ENCODE peak calls at places on chromosomes 3 and 15, in nine cellular contexts. Z is stomach; D is transverse colon; P is CD8-positive, alpha-beta T cell; M is HCT116; Q is uterus; K is left ventricle myocardium inferior; I is testis; J is cardiac muscle cell. O is an unnamed sample. For H3K27me3, the result is how much of the 10 kb centered on the place peaks cover.

GRCh38 chr3:40458473-40458872 is 1.3 kb downstream of the RPL14 start:
- DNase-seq in Z (no peak), D (no peak), P (no peak), M (no peak), Q (no peak), K (no peak), I (no peak), J (no peak), O (no peak)

GRCh38 chr3:139109271-139109670 is 64.6 kb upstream of the PRR23C start:
- DNase-seq in Z (no peak), D (no peak), P (no peak), M (no peak), Q (no peak), K (no peak), I (no peak), J (no peak), O (no peak)

GRCh38 chr3:60758169-60758568 is 493.1 kb downstream of the FHIT start:
- DNase-seq in Z (no peak), D (no peak), P (no peak), M (no peak), Q (no peak), K (no peak), I (no peak), J (no peak), O (no peak)

GRCh38 chr3:123623346-123623880 is 38.6 kb upstream of the HACD2 start:
- DNase-seq in Z (no peak), D (no peak), P (no peak), M (no peak), Q (no peak), K (no peak), I (no peak), J (no peak), O (no peak)

GRCh38 chr3:123090700-123091585 is 24.1 kb downstream of the PDIA5 start:
- DNase-seq in Z (no peak), D (no peak), P (no peak), M (no peak), Q (no peak), K (no peak), I (no peak), J (no peak), O (no peak)

GRCh38 chr3:140972833-140973232 is 31.2 kb downstream of the SLC25A36 start:
- DNase-seq in Z (no peak), D (no peak), P (no peak), M (no peak), Q (no peak), K (no peak), I (no peak), J (no peak), O (no peak)

GRCh38 chr3:43873723-43874122 is 183.0 kb downstream of the ABHD5 start:
- DNase-seq in Z (no peak), D (no peak), P (no peak), M (no peak), Q (no peak), K (no peak), I (no peak), J (no peak), O (no peak)

GRCh38 chr15:66641485-66642313 is 60.3 kb upstream of the SMAD6 start:
- DNase-seq in Z (no peak), D (no peak), P (no peak), M (no peak), Q (no peak), K (no peak), I (no peak), J (no peak), O (no peak)

GRCh38 chr15:70876011-70876410 is 16.2 kb downstream of the THAP10 start:
- DNase-seq in Z (no peak), D (no peak), P (no peak), M (no peak), Q (no peak), K (no peak), I (no peak), J (no peak), O (no peak)

GRCh38 chr15:91499774-91500383 is 353.6 kb upstream of the SLCO3A1 start:
- DNase-seq in Z (no peak), D (no peak), P (no peak), M (no peak), Q (no peak), K (no peak), I (no peak), J (no peak), O (no peak)

GRCh38 chr3:195805181-195805580 is 6.5 kb downstream of the MUC4 start:
- DNase-seq in Z (no peak), D (no peak), P (no peak), M (no peak), Q (no peak), K (no peak), I (no peak), J (no peak), O (no peak)

GRCh38 chr3:10421996-10422395 is 83.4 kb downstream of the ATP2B2 start:
- DNase-seq in Z (no peak), D (no peak), P (no peak), M (no peak), Q (no peak), K (no peak), I (no peak), J (no peak), O (no peak)

GRCh38 chr3:94336076-94336741 is 273.3 kb downstream of the NSUN3 start:
- DNase-seq in Z (no peak), D (peak), P (no peak), M (peak), Q (no peak), K (no peak), I (no peak), J (peak), O (peak)

GRCh38 chr3:140995881-140996280 is 54.2 kb downstream of the SLC25A36 start:
- DNase-seq in Z (no peak), D (no peak), P (no peak), M (no peak), Q (no peak), K (no peak), I (peak), J (no peak), O (no peak)

GRCh38 chr3:63631670-63632069 is 20.8 kb upstream of the SNTN start:
- DNase-seq in Z (no peak), D (no peak), P (no peak), M (no peak), Q (no peak), K (no peak), I (no peak), J (no peak), O (no peak)

GRCh38 chr3:124877617-124878016 is 9.5 kb downstream of the ITGB5 start:
- DNase-seq in Z (no peak), D (no peak), P (no peak), M (no peak), Q (no peak), K (no peak), I (no peak), J (no peak), O (no peak)

GRCh38 chr3:128967748-128968147 is 26.1 kb downstream of the CFAP92 start:
- DNase-seq in Z (no peak), D (no peak), P (no peak), M (no peak), Q (no peak), K (no peak), I (no peak), J (no peak), O (no peak)

GRCh38 chr15:25060996-25061620 is 106.3 kb downstream of the SNRPN start:
- DNase-seq in Z (no peak), D (no peak), P (no peak), M (no peak), Q (peak), K (no peak), I (no peak), J (no peak), O (no peak)

GRCh38 chr3:56990295-56991015 is 70.0 kb upstream of the SPATA12 start:
- DNase-seq in Z (no peak), D (no peak), P (no peak), M (no peak), Q (no peak), K (no peak), I (no peak), J (no peak), O (no peak)

GRCh38 chr3:194556086-194557056 is 69.6 kb upstream of the ATP13A3 start:
- DNase-seq in Z (no peak), D (peak), P (no peak), M (no peak), Q (no peak), K (no peak), I (peak), J (no peak), O (no peak)

GRCh38 chr3:75180235-75180944 is 483.7 kb upstream of the FRG2C start:
- DNase-seq in Z (no peak), D (no peak), P (no peak), M (no peak), Q (no peak), K (no peak), I (no peak), J (no peak), O (peak)

GRCh38 chr15:89359471-89360293 is 25.1 kb upstream of the POLG start:
- DNase-seq in Z (no peak), D (no peak), P (no peak), M (no peak), Q (no peak), K (no peak), I (no peak), J (no peak), O (no peak)

DNA sequence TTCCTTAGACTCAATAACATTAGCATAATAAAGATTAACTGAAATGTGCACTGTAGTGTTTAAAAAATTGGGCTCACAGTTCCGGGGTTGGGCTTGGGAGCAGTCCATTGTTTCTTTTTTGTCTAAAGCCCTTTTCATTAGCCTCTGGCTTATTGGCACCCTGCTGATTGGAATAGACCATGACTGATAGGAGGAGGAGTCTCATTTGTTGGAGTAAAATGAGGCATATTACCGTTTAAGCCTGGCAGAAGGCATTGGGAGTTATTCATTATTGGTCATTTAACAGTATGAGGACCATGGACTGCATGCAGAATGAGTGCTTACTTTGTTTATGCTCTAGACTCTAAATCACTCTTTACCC is 139.0 kb upstream of the CGNL1 start:
- DNase-seq in Z (no peak), D (no peak), P (no peak), M (no peak), Q (no peak), K (no peak), I (no peak), J (no peak), O (no peak)
- H3K27ac ChIP-seq in Z (peak), D (no peak), P (no peak), M (no peak), Q (no peak), K (no peak), I (no peak), J (no peak), O (no peak)

GRCh38 chr3:126634803-126635202 is 20.1 kb downstream of the TXNRD3 start:
- DNase-seq in Z (no peak), D (no peak), P (no peak), M (no peak), Q (no peak), K (no peak), I (no peak), J (no peak), O (no peak)

GRCh38 chr3:126638790-126639189 is 16.1 kb downstream of the TXNRD3 start:
- DNase-seq in Z (no peak), D (no peak), P (no peak), M (no peak), Q (no peak), K (no peak), I (no peak), J (no peak), O (no peak)

GRCh38 chr3:126636436-126636835 is 18.5 kb downstream of the TXNRD3 start:
- DNase-seq in Z (no peak), D (no peak), P (no peak), M (no peak), Q (no peak), K (no peak), I (no peak), J (no peak), O (no peak)
- H3K4me3 ChIP-seq in Z (no peak), D (no peak), P (no peak), M (no peak), Q (no peak), K (no peak), I (no peak), J (no peak), O (no peak)

GRCh38 chr15:40932146-40932545 is 3.0 kb downstream of the DLL4 start:
- DNase-seq in Z (no peak), D (peak), P (no peak), M (no peak), Q (no peak), K (no peak), I (no peak), J (no peak), O (no peak)

GRCh38 chr15:40931300-40932142 is 2.4 kb downstream of the DLL4 start:
- DNase-seq in Z (no peak), D (peak), P (no peak), M (no peak), Q (no peak), K (no peak), I (no peak), J (no peak), O (no peak)

GRCh38 chr15:40928975-40929729 is at the start of gene DLL4:
- DNase-seq in Z (peak), D (peak), P (no peak), M (peak), Q (peak), K (peak), I (no peak), J (peak), O (peak)

GRCh38 chr15:40929730-40930429 is 740 bp downstream of the DLL4 start:
- DNase-seq in Z (peak), D (peak), P (no peak), M (no peak), Q (no peak), K (peak), I (peak), J (peak), O (peak)

GRCh38 chr15:40930430-40931299 is 1.5 kb downstream of the DLL4 start:
- DNase-seq in Z (no peak), D (peak), P (no peak), M (peak), Q (peak), K (peak), I (peak), J (peak), O (no peak)
- H3K27me3 ChIP-seq in Z (half or more), D (half or more), P (under half), M (under half), Q (under half), K (half or more), I (under half), J (half or more), O (under half)

GRCh38 chr3:110420158-110420641 is 651.4 kb upstream of the NECTIN3 start:
- DNase-seq in Z (no peak), D (no peak), P (no peak), M (peak), Q (no peak), K (no peak), I (no peak), J (no peak), O (peak)
- H3K27ac ChIP-seq in Z (no peak), D (no peak), P (no peak), M (peak), Q (no peak), K (no peak), I (no peak), J (no peak), O (peak)

GRCh38 chr3:177169936-177170722 is 27.2 kb downstream of the TBL1XR1 start:
- DNase-seq in Z (no peak), D (no peak), P (no peak), M (no peak), Q (no peak), K (no peak), I (no peak), J (no peak), O (no peak)

GRCh38 chr3:177162742-177163141 is 34.5 kb downstream of the TBL1XR1 start:
- DNase-seq in Z (no peak), D (no peak), P (no peak), M (no peak), Q (no peak), K (no peak), I (no peak), J (no peak), O (no peak)

DNA sequence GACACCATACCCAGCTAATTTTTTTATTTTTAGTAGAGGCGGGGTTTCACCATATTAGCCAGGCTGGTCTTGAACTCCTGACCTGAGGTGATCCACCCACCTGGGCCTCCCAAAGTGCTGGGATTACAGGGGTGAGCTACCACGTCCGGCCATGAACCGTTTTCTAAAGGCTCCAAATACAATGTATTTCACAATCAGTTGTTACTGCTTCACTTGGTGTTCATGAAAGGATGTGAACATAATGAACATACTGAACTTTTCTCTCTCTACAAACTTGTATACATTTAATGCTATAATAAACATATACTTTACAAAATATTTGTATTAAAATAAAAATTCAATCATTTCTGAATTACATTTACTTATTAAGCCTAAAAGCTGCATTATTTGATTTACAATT is 28.9 kb downstream of the TBL1XR1 start:
- DNase-seq in Z (no peak), D (no peak), P (no peak), M (no peak), Q (no peak), K (no peak), I (no peak), J (no peak), O (no peak)
- H3K4me3 ChIP-seq in Z (no peak), D (no peak), P (no peak), M (no peak), Q (no peak), K (no peak), I (no peak), J (no peak), O (no peak)

DNA sequence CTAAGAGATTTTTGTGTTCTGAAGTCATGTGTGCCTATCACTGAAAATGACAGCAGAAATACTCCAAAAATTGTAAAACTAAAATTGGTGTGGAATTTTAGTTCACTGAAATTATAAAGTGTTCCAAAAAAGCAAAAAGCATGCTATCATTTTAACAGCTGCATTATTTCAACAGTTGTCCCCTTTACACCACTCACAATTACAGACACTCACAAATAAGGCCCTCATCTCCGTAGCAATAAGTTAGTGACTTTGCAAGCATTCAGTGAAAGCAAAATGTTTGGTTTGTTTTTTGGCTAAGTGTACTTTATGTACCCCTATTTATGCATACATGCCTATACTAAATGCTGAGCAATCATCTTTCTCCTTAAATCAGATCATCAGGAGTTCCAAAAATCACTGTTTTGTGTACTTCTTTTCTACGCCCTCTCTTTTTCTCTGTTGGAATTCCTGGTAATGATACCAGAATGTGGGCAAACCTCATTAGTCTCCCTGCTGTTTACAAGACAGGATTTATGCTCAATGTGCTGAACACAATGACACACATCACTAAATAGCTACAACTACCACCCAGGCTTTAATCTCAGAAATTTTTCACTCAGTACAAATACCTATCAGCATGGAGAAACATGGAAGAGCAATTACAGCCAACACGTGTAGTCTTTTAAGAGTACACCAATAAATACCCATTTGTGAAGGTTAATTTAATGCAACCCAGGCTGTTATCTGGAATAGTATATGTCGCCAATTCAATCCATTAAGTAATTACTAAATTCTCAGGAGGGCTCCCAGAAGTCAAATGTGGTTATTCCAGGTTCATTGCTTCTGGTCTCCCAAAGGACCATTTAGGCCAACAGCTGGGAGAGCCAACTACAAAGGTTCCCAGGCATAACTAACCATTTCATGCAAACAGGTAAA is 12.0 kb downstream of the ALDH1A2 start:
- DNase-seq in Z (no peak), D (no peak), P (no peak), M (no peak), Q (no peak), K (no peak), I (no peak), J (no peak), O (no peak)
- H3K27me3 ChIP-seq in Z (under half), D (under half), P (under half), M (under half), Q (under half), K (under half), I (under half), J (under half), O (under half)

O was measured in brain microvascular endothelial cell.